ENCODE peak calls at places on chromosomes 5 and 9, in nine cellular contexts. B is upper lobe of left lung, H is mucosa of descending colon, V is ovary, T is upper lobe of right lung, Z is fibroblast of the aortic adventitia, Y is dorsolateral prefrontal cortex, G is A549, R is transverse colon. X is an unnamed sample.

GRCh38 chr9:120874861-120875565 is 2.0 kb downstream of the PHF19 start:
- DNase-seq in G (no peak), H (no peak), T (no peak), R (no peak), B (no peak), Y (no peak), Z (no peak), V (no peak), X (no peak)

GRCh38 chr5:82074968-82075367 is 103.1 kb downstream of the ATG10 start:
- DNase-seq in G (no peak), Y (no peak), H (no peak), V (no peak), T (no peak), Z (peak; percentile 5), R (no peak), B (no peak), X (no peak)

GRCh38 chr9:114302727-114303126 is 20.2 kb upstream of the ORM1 start:
- DNase-seq in Z (peak; percentile 54), R (peak; percentile 1), Y (no peak), B (no peak), H (no peak), T (peak; percentile 29), G (no peak), V (peak; percentile 4), X (no peak)

GRCh38 chr9:78004478-78005229 is 27.0 kb downstream of the GNAQ start:
- DNase-seq in V (no peak), R (no peak), Z (no peak), B (no peak), G (peak; percentile 61), H (no peak), T (no peak), Y (no peak), X (no peak)

GRCh38 chr5:174687503-174687902 is 36.9 kb upstream of the MSX2 start:
- DNase-seq in T (no peak), G (no peak), B (no peak), Z (no peak), R (no peak), H (no peak), V (no peak), Y (no peak), X (no peak)

GRCh38 chr9:122810306-122810946 is 10.5 kb downstream of the OR1K1 start:
- DNase-seq in Y (peak; percentile 85), B (no peak), H (peak; percentile 75), V (peak; percentile 74), R (peak; percentile 80), G (peak; percentile 78), T (peak; percentile 74), Z (peak; percentile 86), X (peak; percentile 54)

GRCh38 chr9:79974806-79975422 is 403.1 kb downstream of the TLE4 start:
- DNase-seq in Y (no peak), H (peak; percentile 28), R (peak; percentile 27), B (peak; percentile 10), V (no peak), G (no peak), T (no peak), Z (no peak), X (no peak)

GRCh38 chr5:53560506-53561191 is at the start of gene NDUFS4:
- DNase-seq in H (peak; percentile 85), Z (peak; percentile 97), T (peak; percentile 85), G (peak; percentile 92), B (peak; percentile 69), Y (peak; percentile 90), R (peak; percentile 90), V (peak; percentile 85), X (peak; percentile 50)

GRCh38 chr5:36403601-36404311 is 102.1 kb upstream of the RANBP3L start:
- DNase-seq in T (no peak), R (no peak), B (no peak), Y (no peak), V (peak; percentile 54), Z (peak; percentile 95), G (no peak), H (no peak), X (no peak)

GRCh38 chr5:42586625-42587024 is 163.4 kb downstream of the GHR start:
- DNase-seq in Z (peak; percentile 52), R (no peak), H (no peak), G (no peak), T (no peak), Y (no peak), V (peak; percentile 65), B (no peak), X (no peak)

GRCh38 chr5:116374434-116374852 is 200.2 kb downstream of the SEMA6A start:
- DNase-seq in H (no peak), Y (no peak), Z (no peak), B (no peak), T (no peak), R (no peak), G (no peak), V (no peak), X (no peak)

GRCh38 chr5:101977729-101978345 is 318.2 kb downstream of the SLCO4C1 start:
- DNase-seq in G (peak; percentile 59), T (no peak), V (no peak), Z (peak; percentile 52), H (no peak), R (no peak), Y (no peak), B (no peak), X (no peak)

GRCh38 chr9:128204858-128205257 is 1.7 kb downstream of the DNM1 start:
- DNase-seq in Z (no peak), Y (no peak), B (no peak), T (no peak), H (no peak), V (no peak), G (no peak), R (no peak), X (no peak)

GRCh38 chr5:2905741-2906140 is 154.3 kb upstream of the IRX2 start:
- DNase-seq in V (no peak), H (no peak), T (no peak), Z (no peak), Y (no peak), G (no peak), R (no peak), B (no peak), X (no peak)
- TF ChIP-seq CTCF in V (no peak), H (no peak), T (no peak), Z (no peak), Y (no peak), G (no peak), R (no peak), B (no peak), X (no peak)

GRCh38 chr5:57432876-57433275 is 49.7 kb downstream of the ACTBL2 start:
- DNase-seq in R (no peak), V (no peak), G (peak; percentile 53), T (no peak), B (no peak), Y (no peak), H (no peak), Z (peak; percentile 76), X (no peak)
- TF ChIP-seq CTCF in R (no peak), V (no peak), G (peak; percentile 46), T (peak; percentile 8), B (no peak), Y (no peak), H (no peak), Z (peak; percentile 42), X (no peak)

GRCh38 chr9:81622471-81623245 is 66.7 kb downstream of the TLE1 start:
- DNase-seq in B (peak; percentile 32), G (no peak), R (no peak), V (no peak), Z (no peak), T (no peak), H (no peak), Y (no peak), X (no peak)
- TF ChIP-seq CTCF in B (no peak), G (no peak), R (no peak), V (no peak), Z (no peak), T (no peak), H (no peak), Y (no peak), X (no peak)

GRCh38 chr9:134633362-134634142 is 8.1 kb upstream of the COL5A1 start:
- DNase-seq in Y (no peak), H (peak; percentile 10), Z (no peak), G (no peak), T (peak; percentile 49), V (peak; percentile 10), B (peak; percentile 59), R (peak; percentile 2), X (no peak)
- TF ChIP-seq CTCF in Y (no peak), H (no peak), Z (no peak), G (no peak), T (no peak), V (no peak), B (no peak), R (no peak), X (no peak)

DNA sequence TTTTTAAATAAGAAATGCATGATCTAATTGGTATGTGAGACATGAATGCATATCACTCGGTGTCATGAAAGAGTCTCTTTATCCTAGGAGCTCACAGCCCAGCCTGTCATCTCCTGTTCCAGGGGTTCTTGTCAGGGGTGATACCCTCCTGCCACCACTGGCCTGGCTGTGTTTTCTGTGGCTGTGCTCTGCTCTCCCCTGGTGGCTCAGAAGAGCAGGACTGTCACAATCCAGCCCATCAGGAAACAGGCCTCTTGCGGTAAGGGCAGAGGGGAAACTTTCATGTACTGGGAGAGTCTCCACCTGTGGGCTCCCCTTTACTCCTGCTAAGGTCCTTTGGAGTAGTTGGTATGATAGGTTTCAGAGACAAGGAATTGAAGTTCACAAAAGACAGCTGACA is 240.2 kb upstream of the GLRA1 start:
- DNase-seq in Z (no peak), V (no peak), H (no peak), R (no peak), Y (no peak), T (no peak), B (no peak), G (no peak), X (no peak)
- TF ChIP-seq CTCF in Z (no peak), V (no peak), H (no peak), R (no peak), Y (no peak), T (no peak), B (no peak), G (no peak), X (no peak)

GRCh38 chr5:31854625-31855526 is 215.9 kb downstream of the PDZD2 start:
- DNase-seq in R (no peak), Z (peak; percentile 7), B (peak; percentile 89), T (peak; percentile 81), G (peak; percentile 20), V (peak; percentile 67), Y (peak; percentile 66), H (peak; percentile 33), X (no peak)
- TF ChIP-seq CTCF in R (no peak), Z (no peak), B (peak; percentile 34), T (peak; percentile 40), G (peak; percentile 45), V (peak; percentile 13), Y (peak; percentile 63), H (no peak), X (no peak)

DNA sequence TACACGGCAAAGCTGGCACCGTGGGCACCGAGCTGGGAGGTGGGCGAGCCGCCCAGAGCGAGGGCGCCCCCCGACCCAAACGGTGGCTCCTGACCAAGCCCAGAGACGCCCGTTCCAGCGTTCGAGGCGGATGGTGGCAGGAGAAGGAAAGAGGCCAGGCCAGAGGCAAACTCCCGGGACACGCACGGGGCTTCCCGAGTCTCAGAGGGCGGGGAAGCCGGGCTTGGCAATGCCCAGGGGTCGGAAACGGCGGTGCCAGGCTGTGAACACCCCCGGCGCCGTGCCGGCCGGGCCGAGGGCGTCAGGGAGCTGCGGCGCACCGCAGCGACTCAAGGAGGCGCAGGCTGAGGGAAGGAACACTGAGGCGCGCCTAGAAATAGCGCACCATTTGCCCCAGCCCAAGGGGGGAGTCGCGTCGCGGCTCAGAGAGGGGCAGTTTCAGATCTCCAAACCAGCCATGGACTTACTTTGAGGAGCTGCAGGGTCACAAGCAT is 397 bp downstream of the SPRY4 start:
- DNase-seq in Z (no peak), Y (peak; percentile 15), B (peak; percentile 89), V (no peak), R (no peak), H (no peak), T (peak; percentile 73), G (no peak), X (no peak)
- TF ChIP-seq CTCF in Z (peak; percentile 35), Y (no peak), B (peak; percentile 29), V (peak; percentile 34), R (peak; percentile 16), H (no peak), T (peak; percentile 26), G (no peak), X (no peak)